ENCODE peak calls at places on chromosome 11, in four cellular contexts. F, B, S and R are unnamed samples.

GRCh38 chr11:1299621-1300020 is 9.8 kb downstream of the TOLLIP start:
- DNase-seq in F (no peak), B (peak; percentile 11), S (no peak), R (no peak)

GRCh38 chr11:66335531-66336233 is 552 bp downstream of the RIN1 start:
- DNase-seq in F (no peak), B (no peak), S (no peak), R (no peak)

GRCh38 chr11:117042689-117043088 is 55.5 kb downstream of the SIK3 start:
- DNase-seq in F (no peak), B (no peak), S (no peak), R (no peak)

GRCh38 chr11:45468265-45468856 is 182.2 kb upstream of the SYT13 start:
- DNase-seq in F (no peak), B (no peak), S (no peak), R (no peak)

GRCh38 chr11:61793084-61793828 is 545 bp downstream of the FEN1 start:
- DNase-seq in F (no peak), B (no peak), S (peak; percentile 62), R (no peak)

GRCh38 chr11:104053743-104054142 is 17.3 kb downstream of the DDI1 start:
- DNase-seq in F (no peak), B (no peak), S (no peak), R (no peak)

GRCh38 chr11:18650859-18651557 is 16.9 kb upstream of the SPTY2D1 start:
- DNase-seq in F (no peak), B (no peak), S (peak; percentile 96), R (peak; percentile 16)

GRCh38 chr11:128054323-128054910 is 532.9 kb downstream of the ETS1 start:
- DNase-seq in F (no peak), B (no peak), S (no peak), R (no peak)

GRCh38 chr11:88051386-88051785 is 123.9 kb downstream of the RAB38 start:
- DNase-seq in F (no peak), B (no peak), S (no peak), R (no peak)

GRCh38 chr11:114354076-114354475 is 46.2 kb downstream of the C11orf71 start:
- DNase-seq in F (no peak), B (no peak), S (no peak), R (no peak)

GRCh38 chr11:134866215-134866614 is 454.2 kb upstream of the B3GAT1 start:
- DNase-seq in F (no peak), B (no peak), S (no peak), R (no peak)

GRCh38 chr11:95296621-95297025 is 65.6 kb upstream of the SESN3 start:
- DNase-seq in F (no peak), B (no peak), S (no peak), R (no peak)

GRCh38 chr11:71485466-71485865 is 32.5 kb downstream of the NADSYN1 start:
- DNase-seq in F (no peak), B (no peak), S (no peak), R (no peak)

GRCh38 chr11:88363566-88364169 is 26.1 kb upstream of the CTSC start:
- DNase-seq in F (no peak), B (no peak), S (peak; percentile 64), R (no peak)

GRCh38 chr11:93278976-93279375 is 51.6 kb upstream of the DEUP1 start:
- DNase-seq in F (no peak), B (no peak), S (no peak), R (no peak)

GRCh38 chr11:8604078-8604723 is 10.2 kb upstream of the STK33 start:
- DNase-seq in F (no peak), B (no peak), S (peak; percentile 59), R (no peak)

GRCh38 chr11:8802263-8802662 is 108.7 kb upstream of the AKIP1 start:
- DNase-seq in F (no peak), B (no peak), S (no peak), R (no peak)

GRCh38 chr11:47477323-47477722 is 28.4 kb upstream of the RAPSN start:
- DNase-seq in F (no peak), B (no peak), S (no peak), R (no peak)

GRCh38 chr11:6557761-6558674 is 45.4 kb downstream of the RRP8 start:
- DNase-seq in F (no peak), B (peak; percentile 7), S (no peak), R (no peak)

GRCh38 chr11:12170984-12171383 is 60.6 kb downstream of the MICAL2 start:
- DNase-seq in F (no peak), B (no peak), S (no peak), R (no peak)

GRCh38 chr11:76266269-76266668 is 60.0 kb upstream of the WNT11 start:
- DNase-seq in F (no peak), B (no peak), S (no peak), R (no peak)

GRCh38 chr11:70420008-70420464 is 21.7 kb downstream of the CTTN start:
- DNase-seq in F (no peak), B (no peak), S (no peak), R (no peak)

GRCh38 chr11:123304828-123305530 is 109.9 kb upstream of the CLMP start:
- DNase-seq in F (no peak), B (no peak), S (no peak), R (no peak)

GRCh38 chr11:119206512-119207299 is 567 bp downstream of the CBL start:
- DNase-seq in F (peak; percentile 27), B (peak; percentile 40), S (peak; percentile 22), R (peak; percentile 34)

GRCh38 chr11:107050126-107050525 is 31.9 kb upstream of the GUCY1A2 start:
- DNase-seq in F (no peak), B (no peak), S (no peak), R (no peak)

GRCh38 chr11:79447039-79447438 is 6.2 kb upstream of the TENM4 start:
- DNase-seq in F (no peak), B (no peak), S (peak; percentile 8), R (no peak)

GRCh38 chr11:70145025-70145529 is 58.0 kb upstream of the FADD start:
- DNase-seq in F (no peak), B (no peak), S (no peak), R (no peak)

GRCh38 chr11:119181677-119182412 is 3.4 kb upstream of the NHERF4 start:
- DNase-seq in F (no peak), B (no peak), S (peak; percentile 70), R (no peak)

GRCh38 chr11:113992459-113993105 is 17.7 kb downstream of the HTR3A start:
- DNase-seq in F (no peak), B (no peak), S (no peak), R (no peak)

GRCh38 chr11:47154738-47155570 is 21.7 kb downstream of the ARFGAP2 start:
- DNase-seq in F (no peak), B (peak; percentile 52), S (peak; percentile 52), R (peak; percentile 47)